ENCODE peak calls at places on chromosomes 3 and 15, in seven cellular contexts. H is stomach; O is dorsolateral prefrontal cortex; T is CD4-positive, CD25-positive, alpha-beta regulatory T cell; R is transverse colon; Z is A549; E is A673. N is an unnamed sample.

GRCh38 chr15:63501256-63502089 is 2.9 kb upstream of the USP3 start:
- DNase-seq in H (peak; percentile 80), O (no peak), T (no peak), R (peak; percentile 83), Z (peak; percentile 91), E (peak; percentile 31), N (peak; percentile 79)

GRCh38 chr3:4855676-4856075 is 123.6 kb upstream of the BHLHE40 start:
- DNase-seq in H (no peak), O (no peak), T (no peak), R (no peak), Z (no peak), E (no peak), N (no peak)

GRCh38 chr3:158845748-158846350 is 44.0 kb downstream of the MFSD1 start:
- DNase-seq in H (no peak), O (no peak), T (peak; percentile 45), R (no peak), Z (peak; percentile 49), E (peak; percentile 41), N (peak; percentile 62)

GRCh38 chr15:39142500-39142899 is 438.4 kb upstream of the THBS1 start:
- DNase-seq in H (no peak), O (no peak), T (no peak), R (no peak), Z (no peak), E (no peak), N (no peak)

GRCh38 chr15:72113347-72114031 is 4.5 kb downstream of the MYO9A start:
- DNase-seq in H (no peak), O (no peak), T (no peak), R (no peak), Z (no peak), E (no peak), N (no peak)

GRCh38 chr3:13160619-13161018 is 87.4 kb upstream of the IQSEC1 start:
- DNase-seq in H (no peak), O (no peak), T (no peak), R (no peak), Z (no peak), E (no peak), N (no peak)

GRCh38 chr3:153852355-153852754 is 268.8 kb upstream of the ARHGEF26 start:
- DNase-seq in H (no peak), O (no peak), T (no peak), R (no peak), Z (no peak), E (no peak), N (no peak)

GRCh38 chr3:86801921-86802320 is 189.0 kb downstream of the VGLL3 start:
- DNase-seq in H (no peak), O (no peak), T (no peak), R (no peak), Z (no peak), E (no peak), N (no peak)

GRCh38 chr15:86317379-86317745 is 237.7 kb downstream of the AGBL1 start:
- DNase-seq in H (no peak), O (no peak), T (no peak), R (no peak), Z (no peak), E (no peak), N (no peak)

GRCh38 chr3:66153961-66154923 is 66.6 kb upstream of the SLC25A26 start:
- DNase-seq in H (no peak), O (peak; percentile 53), T (no peak), R (no peak), Z (no peak), E (no peak), N (peak; percentile 43)

GRCh38 chr15:91224750-91225380 is 124.8 kb downstream of the SV2B start:
- DNase-seq in H (no peak), O (no peak), T (no peak), R (no peak), Z (peak; percentile 66), E (peak; percentile 68), N (peak; percentile 66)

GRCh38 chr15:48358229-48358641 is 27.0 kb downstream of the DUT start:
- DNase-seq in H (no peak), O (no peak), T (no peak), R (no peak), Z (peak; percentile 24), E (peak; percentile 68), N (peak; percentile 49)

GRCh38 chr3:28186748-28187147 is 54.7 kb upstream of the CMC1 start:
- DNase-seq in H (no peak), O (no peak), T (no peak), R (no peak), Z (no peak), E (no peak), N (peak; percentile 13)

GRCh38 chr3:38348903-38349302 is 2.3 kb downstream of the XYLB start:
- DNase-seq in H (no peak), O (no peak), T (no peak), R (no peak), Z (no peak), E (peak; percentile 57), N (peak; percentile 54)

GRCh38 chr3:107208100-107208499 is 169.1 kb upstream of the CCDC54 start:
- DNase-seq in H (no peak), O (peak; percentile 27), T (no peak), R (no peak), Z (peak; percentile 49), E (peak; percentile 66), N (peak; percentile 95)

GRCh38 chr15:43769584-43770228 is 7.1 kb downstream of the ELL3 start:
- DNase-seq in H (peak; percentile 54), O (peak; percentile 78), T (peak; percentile 53), R (peak; percentile 63), Z (peak; percentile 39), E (peak; percentile 76), N (peak; percentile 75)

GRCh38 chr3:105140899-105141367 is 225.8 kb upstream of the ALCAM start:
- DNase-seq in H (no peak), O (no peak), T (no peak), R (no peak), Z (no peak), E (no peak), N (no peak)

GRCh38 chr3:188594137-188594536 is 440.2 kb downstream of the LPP start:
- DNase-seq in H (no peak), O (no peak), T (no peak), R (no peak), Z (no peak), E (peak; percentile 17), N (peak; percentile 86)

GRCh38 chr3:188166471-188166870 is 12.5 kb downstream of the LPP start:
- DNase-seq in H (no peak), O (no peak), T (no peak), R (no peak), Z (peak; percentile 38), E (no peak), N (no peak)

GRCh38 chr3:158765518-158766205 is 33.4 kb upstream of the RARRES1 start:
- DNase-seq in H (no peak), O (no peak), T (no peak), R (no peak), Z (no peak), E (no peak), N (no peak)

GRCh38 chr15:65953622-65954021 is 84.3 kb downstream of the RAB11A start:
- DNase-seq in H (no peak), O (no peak), T (no peak), R (no peak), Z (no peak), E (no peak), N (no peak)

GRCh38 chr15:52653451-52653964 is 25.7 kb downstream of the ATOSA start:
- DNase-seq in H (no peak), O (no peak), T (no peak), R (no peak), Z (peak; percentile 84), E (peak; percentile 64), N (peak; percentile 83)

GRCh38 chr3:170421147-170421641 is 2.5 kb downstream of the CLDN11 start:
- DNase-seq in H (no peak), O (peak; percentile 77), T (no peak), R (no peak), Z (no peak), E (no peak), N (no peak)

GRCh38 chr15:70318594-70318993 is 220.9 kb upstream of the TLE3 start:
- DNase-seq in H (no peak), O (no peak), T (no peak), R (no peak), Z (no peak), E (no peak), N (no peak)
- H3K27ac ChIP-seq in H (peak overlapping the region; percentile 56), O (no peak overlapping the region), T (no peak overlapping the region), R (peak overlapping the region; percentile 37), Z (no peak overlapping the region), E (no peak overlapping the region), N (no peak overlapping the region)

GRCh38 chr15:69080203-69080957 is 65.9 kb downstream of the NOX5 start:
- DNase-seq in H (no peak), O (no peak), T (no peak), R (no peak), Z (no peak), E (peak; percentile 67), N (peak; percentile 22)
- H3K4me3 ChIP-seq in H (no peak overlapping the region), O (no peak overlapping the region), T (no peak overlapping the region), R (no peak overlapping the region), Z (no peak overlapping the region), E (peak overlapping the region; percentile 53), N (no peak overlapping the region)

DNA sequence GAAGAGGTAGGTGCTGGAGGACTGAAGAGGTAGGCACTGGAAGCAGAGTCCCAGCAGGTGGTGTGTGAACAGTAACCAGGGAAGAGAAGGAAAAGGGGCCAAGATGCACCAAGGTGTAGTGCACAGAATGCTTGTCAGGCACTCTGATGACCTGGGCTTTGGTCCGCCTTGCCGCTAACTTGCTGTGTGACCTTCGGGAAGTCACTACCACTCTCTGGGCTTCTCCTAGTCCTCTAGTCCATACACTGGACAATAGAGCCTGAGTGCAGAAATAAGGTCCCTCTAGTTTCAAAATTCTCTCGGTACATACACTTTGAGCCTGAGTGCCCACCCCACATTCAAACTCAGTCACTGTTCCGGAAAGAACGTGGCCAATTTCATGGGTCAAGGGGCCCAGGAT is 24.1 kb downstream of the ANP32A start:
- DNase-seq in H (no peak), O (no peak), T (no peak), R (no peak), Z (no peak), E (no peak), N (no peak)
- H3K27ac ChIP-seq in H (peak overlapping the region; percentile 72), O (peak overlapping the region; percentile 98), T (no peak overlapping the region), R (no peak overlapping the region), Z (no peak overlapping the region), E (no peak overlapping the region), N (no peak overlapping the region)

GRCh38 chr15:95556866-95557225 is 773.7 kb upstream of the NR2F2 start:
- DNase-seq in H (no peak), O (no peak), T (no peak), R (no peak), Z (no peak), E (no peak), N (no peak)
- H3K4me3 ChIP-seq in H (no peak overlapping the region), O (no peak overlapping the region), T (no peak overlapping the region), R (no peak overlapping the region), Z (no peak overlapping the region), E (peak overlapping the region; percentile 30), N (no peak overlapping the region)

GRCh38 chr3:194986208-194987043 is 284.5 kb downstream of the XXYLT1 start:
- DNase-seq in H (peak; percentile 31), O (no peak), T (no peak), R (no peak), Z (no peak), E (peak; percentile 92), N (peak; percentile 88)
- H3K27ac ChIP-seq in H (no peak overlapping the region), O (no peak overlapping the region), T (no peak overlapping the region), R (no peak overlapping the region), Z (no peak overlapping the region), E (peak overlapping the region; percentile 56), N (peak overlapping the region; percentile 57)

N was measured in PC-3.